ENCODE peak calls at places on chromosomes 7 and 10, in five cellular contexts. U is body of pancreas, A is thyroid gland, H is IMR-90, L is A549. V is an unnamed sample.

GRCh38 chr7:137142376-137142775 is 201.2 kb downstream of the PTN start:
- DNase-seq in L (no peak), U (no peak), H (peak), A (no peak), V (no peak)

GRCh38 chr10:124354411-124355382 is 64.0 kb downstream of the OAT start:
- DNase-seq in U (no peak), A (peak), L (peak), H (peak), V (no peak)

GRCh38 chr7:9761224-9761623 is 1212.4 kb upstream of the PHF14 start:
- DNase-seq in H (no peak), L (no peak), U (no peak), A (no peak), V (no peak)

GRCh38 chr7:17558558-17559332 is 260.3 kb downstream of the AHR start:
- DNase-seq in U (no peak), A (no peak), L (peak), H (peak), V (no peak)

GRCh38 chr7:130994378-130995115 is 260.5 kb upstream of the KLF14 start:
- DNase-seq in L (no peak), H (no peak), A (peak), U (peak), V (no peak)

GRCh38 chr10:18381679-18382078 is 241.5 kb downstream of the CACNB2 start:
- DNase-seq in A (no peak), U (no peak), L (no peak), H (no peak), V (no peak)

GRCh38 chr10:43362191-43362839 is 9.1 kb upstream of the FXYD4 start:
- DNase-seq in L (peak), A (peak), U (peak), H (peak), V (peak)

GRCh38 chr7:31850601-31851000 is 163.6 kb downstream of the PPP1R17 start:
- DNase-seq in A (no peak), L (no peak), U (no peak), H (peak), V (no peak)

GRCh38 chr10:124657806-124658205 is 86.4 kb downstream of the FAM53B start:
- DNase-seq in U (peak), H (peak), L (no peak), A (peak), V (no peak)

GRCh38 chr10:131519723-131520122 is 208.2 kb upstream of the TCERG1L start:
- DNase-seq in L (no peak), U (no peak), H (no peak), A (no peak), V (no peak)

GRCh38 chr7:5218564-5219360 is 28.7 kb downstream of the WIPI2 start:
- DNase-seq in A (no peak), U (peak), H (no peak), L (no peak), V (peak)

GRCh38 chr10:124629410-124629809 is 114.8 kb downstream of the FAM53B start:
- DNase-seq in A (peak), U (no peak), L (no peak), H (no peak), V (no peak)

GRCh38 chr7:95469850-95470249 is 15.9 kb upstream of the ASB4 start:
- DNase-seq in A (no peak), U (no peak), H (no peak), L (no peak), V (no peak)

GRCh38 chr10:132155723-132156381 is 30.9 kb upstream of the DPYSL4 start:
- DNase-seq in H (no peak), L (no peak), A (no peak), U (no peak), V (no peak)

GRCh38 chr7:25124485-25125136 is 449 bp downstream of the CYCS start:
- DNase-seq in L (no peak), H (no peak), A (peak), U (no peak), V (peak)

GRCh38 chr7:157895520-157896375 is 558.9 kb downstream of the DNAJB6 start:
- DNase-seq in A (no peak), H (no peak), L (no peak), U (no peak), V (no peak)

GRCh38 chr10:3740157-3740871 is 44.7 kb downstream of the KLF6 start:
- DNase-seq in A (no peak), U (no peak), H (peak), L (peak), V (no peak)

GRCh38 chr10:43262043-43262901 is 4.6 kb downstream of the RASGEF1A start:
- DNase-seq in A (no peak), U (peak), L (no peak), H (no peak), V (no peak)

GRCh38 chr7:134768243-134768642 is 11.2 kb upstream of the CALD1 start:
- DNase-seq in A (no peak), U (no peak), L (no peak), H (no peak), V (no peak)

GRCh38 chr7:977326-978048 is 2.1 kb upstream of the COX19 start:
- DNase-seq in A (no peak), U (peak), H (peak), L (peak), V (no peak)

GRCh38 chr7:29565186-29565540 is 1.5 kb downstream of the PRR15 start:
- DNase-seq in A (no peak), L (no peak), H (peak), U (no peak), V (no peak)

GRCh38 chr10:100744980-100745881 is at the start of gene PAX2:
- DNase-seq in U (no peak), H (no peak), A (no peak), L (peak), V (no peak)

GRCh38 chr10:112911196-112911595 is 38.9 kb upstream of the TCF7L2 start:
- DNase-seq in U (no peak), L (no peak), H (peak), A (no peak), V (no peak)

GRCh38 chr10:127999291-127999690 is 92.4 kb downstream of the PTPRE start:
- DNase-seq in H (no peak), U (no peak), A (peak), L (no peak), V (no peak)

GRCh38 chr7:105376901-105377533 is 11.7 kb downstream of the SRPK2 start:
- DNase-seq in U (no peak), H (no peak), A (no peak), L (no peak), V (no peak)

GRCh38 chr10:123134058-123134914 is 1.5 kb upstream of the HMX3 start:
- DNase-seq in A (no peak), U (no peak), H (no peak), L (no peak), V (no peak)

GRCh38 chr10:31822616-31823318 is 105.9 kb downstream of the ARHGAP12 start:
- DNase-seq in A (no peak), H (no peak), L (no peak), U (no peak), V (no peak)

GRCh38 chr10:52659085-52659484 is 113.5 kb downstream of the MBL2 start:
- DNase-seq in H (no peak), L (no peak), U (no peak), A (no peak), V (no peak)

GRCh38 chr10:15168296-15168780 is at the start of gene NMT2:
- DNase-seq in U (no peak), L (peak), H (no peak), A (peak), V (peak)

GRCh38 chr10:75187961-75188426 is 22.6 kb upstream of the VDAC2 start:
- DNase-seq in L (peak), U (peak), A (peak), H (peak), V (no peak)

GRCh38 chr10:865257-865656 is 66.2 kb downstream of the LARP4B start:
- DNase-seq in H (no peak), L (no peak), A (no peak), U (no peak), V (no peak)

GRCh38 chr10:869171-869570 is 62.3 kb downstream of the LARP4B start:
- DNase-seq in U (no peak), A (no peak), H (no peak), L (no peak), V (no peak)

GRCh38 chr10:865924-866576 is 65.5 kb downstream of the LARP4B start:
- DNase-seq in A (no peak), L (no peak), U (no peak), H (no peak), V (no peak)

GRCh38 chr10:866577-866941 is 64.9 kb downstream of the LARP4B start:
- DNase-seq in U (no peak), A (no peak), H (no peak), L (no peak), V (no peak)

GRCh38 chr10:867807-868206 is 63.7 kb downstream of the LARP4B start:
- DNase-seq in A (no peak), H (peak), L (no peak), U (no peak), V (no peak)
- H3K27ac ChIP-seq in A (no peak), H (no peak), L (no peak), U (no peak), V (no peak)

GRCh38 chr7:151483700-151483960 is 36.1 kb downstream of the RHEB start:
- DNase-seq in A (no peak), U (no peak), H (no peak), L (no peak), V (no peak)

GRCh38 chr7:151485006-151485732 is 34.5 kb downstream of the RHEB start:
- DNase-seq in U (peak), H (peak), A (no peak), L (no peak), V (no peak)

GRCh38 chr7:151481650-151482505 is 37.8 kb downstream of the RHEB start:
- DNase-seq in U (no peak), L (no peak), H (no peak), A (no peak), V (no peak)

GRCh38 chr7:151486074-151486473 is 33.6 kb downstream of the RHEB start:
- DNase-seq in L (no peak), A (no peak), U (no peak), H (no peak), V (no peak)

DNA sequence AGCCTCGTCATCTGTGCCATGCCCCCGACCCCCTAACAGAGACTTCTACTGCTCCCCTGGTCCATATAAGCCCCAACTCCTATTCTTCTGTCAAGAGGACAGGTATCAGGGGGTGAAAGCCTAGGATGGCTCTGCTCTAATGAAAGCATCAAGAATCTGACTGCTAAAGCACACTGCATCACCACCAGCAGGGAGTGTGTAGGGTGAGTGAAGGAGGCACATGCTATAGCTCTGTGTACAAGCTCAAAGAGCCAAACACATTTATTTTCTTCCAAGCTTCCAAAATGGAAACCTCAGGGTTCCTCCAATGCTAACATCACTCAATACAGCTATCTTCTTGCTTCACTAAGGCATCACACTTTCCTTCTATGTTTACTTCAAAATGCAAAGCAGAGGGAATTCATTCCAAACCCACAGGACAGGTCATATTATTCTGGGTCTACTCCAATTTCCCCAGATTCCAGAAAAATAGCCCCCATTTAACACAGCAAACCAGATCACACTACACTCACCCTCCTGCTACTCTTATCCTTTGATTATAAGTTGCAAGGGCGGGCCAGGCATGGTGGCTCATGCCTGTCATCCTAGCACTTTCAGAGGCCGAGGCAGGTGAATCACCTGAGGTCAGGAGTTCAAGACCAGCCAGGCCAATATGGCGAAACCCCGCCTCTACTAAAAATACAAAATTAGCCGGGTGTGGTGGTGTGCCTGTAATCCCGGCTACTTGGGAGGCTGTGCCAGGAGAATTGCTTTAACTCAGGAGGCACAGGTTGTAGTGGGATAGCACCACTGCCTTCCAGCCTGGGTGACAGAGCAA is 36.6 kb downstream of the RHEB start:
- DNase-seq in L (no peak), U (no peak), A (no peak), H (no peak), V (no peak)
- H3K4me3 ChIP-seq in L (no peak), U (no peak), A (no peak), H (no peak), V (no peak)

GRCh38 chr7:100546129-100546867 is 7.3 kb downstream of the AGFG2 start:
- DNase-seq in A (no peak), L (peak), U (peak), H (no peak), V (no peak)
- TF ChIP-seq POLR2A in A (no peak), L (no peak), U (peak), H (no peak), V (no peak)

GRCh38 chr10:92697663-92698511 is 8.1 kb downstream of the HHEX start:
- DNase-seq in H (peak), A (no peak), L (peak), U (no peak), V (no peak)
- H3K27ac ChIP-seq in H (peak), A (peak), L (peak), U (peak), V (no peak)

V was measured in suprapubic skin.